ENCODE peak calls at places on chromosome 19, in seven cellular contexts. T is stimulated activated CD4-positive, alpha-beta T cell treated with anti-CD3 and anti-CD28 coated beads, Interleukin-1b, Interleukin-23, amount 100 ng/mL, for 1 hour; O is A172; B is CD4-positive, alpha-beta memory T cell; Y is body of pancreas; R is NCI-H2029; F is nephron progenitor cell. C is an unnamed sample.

GRCh38 chr19:48746738-48747575 is at the start of gene IZUMO1:
- DNase-seq in F (peak), T (no peak), B (peak), R (no peak), O (peak), Y (peak), C (no peak)

GRCh38 chr19:34639491-34640085 is 37.4 kb downstream of the SCGB2B2 start:
- DNase-seq in R (peak), O (peak), F (peak), T (peak), B (peak), Y (peak), C (peak)

GRCh38 chr19:18401580-18402112 is 4.2 kb upstream of the LRRC25 start:
- DNase-seq in Y (no peak), T (no peak), B (no peak), O (peak), F (no peak), R (no peak), C (peak)

GRCh38 chr19:5006201-5006600 is 37.3 kb downstream of the KDM4B start:
- DNase-seq in F (no peak), T (no peak), B (no peak), R (no peak), Y (no peak), O (no peak), C (no peak)

GRCh38 chr19:42594617-42595489 is at the start of gene CEACAM8:
- DNase-seq in Y (no peak), T (no peak), B (no peak), R (no peak), O (no peak), F (no peak), C (no peak)

GRCh38 chr19:17686592-17687042 is 1.5 kb downstream of the UNC13A start:
- DNase-seq in R (peak), Y (no peak), B (no peak), O (no peak), T (no peak), F (peak), C (peak)

GRCh38 chr19:1293782-1294621 is 8.3 kb downstream of the EFNA2 start:
- DNase-seq in F (no peak), O (no peak), B (no peak), R (no peak), T (no peak), Y (no peak), C (no peak)

GRCh38 chr19:2076481-2077082 is 19.5 kb downstream of the MOB3A start:
- DNase-seq in Y (no peak), F (no peak), B (no peak), T (no peak), R (no peak), O (no peak), C (no peak)

GRCh38 chr19:7515471-7516226 is at the start of gene ZNF358:
- DNase-seq in F (peak), R (peak), O (peak), T (no peak), B (no peak), Y (peak), C (peak)

GRCh38 chr19:54456423-54457373 is 6.9 kb downstream of the LENG9 start:
- DNase-seq in F (no peak), Y (no peak), R (no peak), T (no peak), B (no peak), O (no peak), C (no peak)

GRCh38 chr19:32748497-32748896 is 28.9 kb downstream of the TDRD12 start:
- DNase-seq in R (no peak), O (no peak), B (peak), T (no peak), Y (no peak), F (no peak), C (peak)

GRCh38 chr19:7704280-7705060 is 2.5 kb upstream of the FCER2 start:
- DNase-seq in R (no peak), B (no peak), O (no peak), Y (no peak), F (no peak), T (no peak), C (no peak)

GRCh38 chr19:15297416-15298224 is 34.7 kb downstream of the BRD4 start:
- DNase-seq in B (no peak), O (no peak), Y (peak), R (peak), F (no peak), T (no peak), C (peak)

GRCh38 chr19:35545855-35546381 is 492 bp downstream of the TMEM147 start:
- DNase-seq in F (peak), T (no peak), Y (peak), O (peak), B (peak), R (no peak), C (peak)

GRCh38 chr19:13012690-13013608 is 17.7 kb downstream of the NFIX start:
- DNase-seq in O (peak), F (no peak), B (peak), Y (no peak), R (no peak), T (no peak), C (no peak)

GRCh38 chr19:15195987-15196682 is 4.7 kb downstream of the NOTCH3 start:
- DNase-seq in T (no peak), B (no peak), R (peak), Y (peak), F (peak), O (no peak), C (peak)

GRCh38 chr19:3302755-3303154 is 63.6 kb upstream of the NFIC start:
- DNase-seq in O (no peak), F (no peak), T (no peak), R (no peak), B (no peak), Y (no peak), C (no peak)

GRCh38 chr19:58570770-58571574 is 2.2 kb downstream of the MZF1 start:
- DNase-seq in O (no peak), B (no peak), Y (peak), F (no peak), T (no peak), R (no peak), C (no peak)

GRCh38 chr19:1275976-1276619 is 768 bp downstream of the FAM174C start:
- DNase-seq in R (no peak), B (no peak), T (no peak), Y (no peak), O (no peak), F (no peak), C (no peak)

GRCh38 chr19:46032597-46033025 is 8.2 kb downstream of the IGFL4 start:
- DNase-seq in R (no peak), Y (no peak), T (no peak), F (no peak), O (no peak), B (no peak), C (no peak)

GRCh38 chr19:51690359-51691121 is 2.6 kb upstream of the SPACA6 start:
- DNase-seq in R (no peak), B (peak), O (peak), F (peak), T (no peak), Y (no peak), C (peak)

GRCh38 chr19:15358918-15359317 is 20.7 kb downstream of the AKAP8 start:
- DNase-seq in B (no peak), F (no peak), T (no peak), O (peak), R (no peak), Y (no peak), C (no peak)

GRCh38 chr19:32637480-32637879 is 37.5 kb downstream of the ANKRD27 start:
- DNase-seq in R (no peak), O (no peak), F (no peak), B (no peak), Y (no peak), T (no peak), C (no peak)

GRCh38 chr19:19563348-19563848 is 25.3 kb downstream of the CILP2 start:
- DNase-seq in F (no peak), T (no peak), B (no peak), Y (no peak), R (no peak), O (no peak), C (no peak)

GRCh38 chr19:50906217-50906616 is 5.0 kb downstream of the KLK4 start:
- DNase-seq in T (no peak), B (no peak), O (no peak), Y (peak), F (peak), R (peak), C (no peak)

GRCh38 chr19:18906605-18907519 is 10.9 kb upstream of the CERS1 start:
- DNase-seq in R (no peak), B (no peak), O (no peak), F (no peak), T (no peak), Y (no peak), C (no peak)

GRCh38 chr19:17338440-17339078 is 1.2 kb downstream of the GTPBP3 start:
- DNase-seq in B (no peak), O (no peak), R (no peak), T (no peak), F (no peak), Y (no peak), C (no peak)

GRCh38 chr19:8724276-8724675 is 2.8 kb downstream of the OR2Z1 start:
- DNase-seq in O (no peak), T (no peak), B (no peak), F (no peak), Y (no peak), R (no peak), C (no peak)

GRCh38 chr19:31276831-31277230 is 72.4 kb downstream of the TSHZ3 start:
- DNase-seq in R (no peak), B (no peak), Y (no peak), O (no peak), F (no peak), T (no peak), C (no peak)

GRCh38 chr19:14102756-14103155 is 12.2 kb upstream of the SAMD1 start:
- DNase-seq in F (no peak), O (no peak), B (no peak), Y (no peak), T (no peak), R (no peak), C (no peak)

GRCh38 chr19:16661480-16662034 is 618 bp downstream of the TMEM38A start:
- DNase-seq in O (no peak), R (no peak), Y (peak), B (peak), F (peak), T (no peak), C (no peak)

GRCh38 chr19:48879025-48879572 is 6.9 kb downstream of the PPP1R15A start:
- DNase-seq in T (no peak), O (no peak), F (no peak), Y (no peak), R (no peak), B (no peak), C (no peak)

GRCh38 chr19:51123381-51124186 is 1.1 kb upstream of the SIGLEC9 start:
- DNase-seq in Y (no peak), T (no peak), B (peak), R (no peak), O (no peak), F (no peak), C (no peak)

GRCh38 chr19:50728084-50728737 is 5.0 kb downstream of the CLEC11A start:
- DNase-seq in F (peak), O (no peak), R (no peak), B (no peak), T (no peak), Y (peak), C (no peak)

GRCh38 chr19:44741841-44742352 is 6.6 kb upstream of the BCL3 start:
- DNase-seq in T (no peak), R (peak), B (no peak), O (peak), Y (peak), F (no peak), C (peak)

GRCh38 chr19:17739121-17739875 is 12.0 kb upstream of the FCHO1 start:
- DNase-seq in T (no peak), R (no peak), B (no peak), O (no peak), F (peak), Y (no peak), C (no peak)

GRCh38 chr19:46913852-46914430 is 53.1 kb downstream of the ARHGAP35 start:
- DNase-seq in T (no peak), Y (no peak), F (no peak), O (peak), R (no peak), B (peak), C (peak)

GRCh38 chr19:40604647-40605200 is 3.6 kb downstream of the LTBP4 start:
- DNase-seq in O (no peak), F (no peak), T (no peak), Y (no peak), B (no peak), R (peak), C (peak)